ENCODE peak calls at places on chromosomes 1 and 21, in eight cellular contexts. A, H, U, B, L, Q, N and W are unnamed samples.

GRCh38 chr1:168709896-168710305 is 19.1 kb downstream of the DPT start:
- DNase-seq in A (no peak), H (no peak), U (no peak), B (peak; percentile 90), L (no peak), Q (no peak), N (no peak), W (no peak)

GRCh38 chr1:30733520-30733919 is 10.1 kb upstream of the MATN1 start:
- DNase-seq in A (no peak), H (no peak), U (no peak), B (no peak), L (no peak), Q (no peak), N (no peak), W (no peak)

GRCh38 chr1:22877112-22877915 is 95.4 kb downstream of the LACTBL1 start:
- DNase-seq in A (no peak), H (no peak), U (peak; percentile 0), B (no peak), L (no peak), Q (no peak), N (no peak), W (no peak)

GRCh38 chr1:9200441-9200840 is 34.1 kb upstream of the H6PD start:
- DNase-seq in A (no peak), H (no peak), U (no peak), B (no peak), L (no peak), Q (no peak), N (no peak), W (no peak)

GRCh38 chr21:37855568-37856391 is 60.5 kb downstream of the KCNJ6 start:
- DNase-seq in A (no peak), H (no peak), U (no peak), B (no peak), L (peak; percentile 29), Q (no peak), N (no peak), W (no peak)

GRCh38 chr1:3531928-3532327 is 77.5 kb downstream of the ARHGEF16 start:
- DNase-seq in A (no peak), H (no peak), U (no peak), B (no peak), L (no peak), Q (no peak), N (no peak), W (no peak)

GRCh38 chr1:24727490-24728214 is 17.6 kb upstream of the CLIC4 start:
- DNase-seq in A (no peak), H (no peak), U (no peak), B (no peak), L (peak; percentile 49), Q (peak; percentile 80), N (no peak), W (no peak)

GRCh38 chr1:96387785-96388184 is 333.8 kb upstream of the PTBP2 start:
- DNase-seq in A (no peak), H (no peak), U (no peak), B (peak; percentile 74), L (no peak), Q (no peak), N (no peak), W (no peak)

GRCh38 chr21:28447453-28447852 is 545.2 kb downstream of the LTN1 start:
- DNase-seq in A (no peak), H (no peak), U (no peak), B (no peak), L (no peak), Q (no peak), N (no peak), W (no peak)

GRCh38 chr1:72845981-72846380 is 563.6 kb upstream of the NEGR1 start:
- DNase-seq in A (no peak), H (no peak), U (no peak), B (no peak), L (no peak), Q (no peak), N (no peak), W (no peak)

GRCh38 chr1:62515055-62515454 is 78.2 kb downstream of the USP1 start:
- DNase-seq in A (no peak), H (no peak), U (no peak), B (no peak), L (no peak), Q (no peak), N (no peak), W (no peak)

GRCh38 chr21:16248705-16249104 is 518.9 kb downstream of the USP25 start:
- DNase-seq in A (no peak), H (no peak), U (no peak), B (no peak), L (no peak), Q (no peak), N (no peak), W (no peak)

GRCh38 chr1:2202843-2203601 is 8.4 kb upstream of the FAAP20 start:
- DNase-seq in A (no peak), H (no peak), U (no peak), B (no peak), L (no peak), Q (no peak), N (no peak), W (no peak)

GRCh38 chr1:192131914-192132313 is 26.3 kb upstream of the RGS18 start:
- DNase-seq in A (no peak), H (no peak), U (no peak), B (no peak), L (no peak), Q (no peak), N (no peak), W (no peak)

GRCh38 chr1:21861602-21862429 is 49.8 kb downstream of the LDLRAD2 start:
- DNase-seq in A (no peak), H (no peak), U (no peak), B (no peak), L (peak; percentile 44), Q (no peak), N (no peak), W (no peak)

GRCh38 chr1:203126151-203126865 is 1.2 kb upstream of the ADORA1 start:
- DNase-seq in A (no peak), H (peak; percentile 44), U (no peak), B (no peak), L (no peak), Q (no peak), N (no peak), W (no peak)

GRCh38 chr1:206909167-206909882 is 12.1 kb downstream of the IL24 start:
- DNase-seq in A (peak; percentile 90), H (no peak), U (no peak), B (no peak), L (no peak), Q (peak; percentile 39), N (no peak), W (peak; percentile 47)

GRCh38 chr1:38786040-38786436 is 73.5 kb downstream of the RRAGC start:
- DNase-seq in A (no peak), H (no peak), U (no peak), B (no peak), L (no peak), Q (no peak), N (no peak), W (no peak)

GRCh38 chr1:156859523-156860112 is 701 bp upstream of the INSRR start:
- DNase-seq in A (no peak), H (no peak), U (no peak), B (no peak), L (no peak), Q (peak; percentile 32), N (no peak), W (no peak)

GRCh38 chr1:187517508-187517907 is 688.8 kb downstream of the PLA2G4A start:
- DNase-seq in A (no peak), H (no peak), U (peak; percentile 89), B (no peak), L (no peak), Q (no peak), N (no peak), W (no peak)

GRCh38 chr1:60765204-60765603 is 317.2 kb upstream of the NFIA start:
- DNase-seq in A (peak; percentile 18), H (no peak), U (peak; percentile 8), B (peak; percentile 1), L (peak; percentile 7), Q (no peak), N (no peak), W (no peak)

GRCh38 chr1:229714964-229715603 is 89.0 kb downstream of the URB2 start:
- DNase-seq in A (peak; percentile 86), H (peak; percentile 67), U (no peak), B (no peak), L (no peak), Q (no peak), N (peak; percentile 14), W (no peak)

GRCh38 chr1:155176544-155177071 is 3.0 kb downstream of the TRIM46 start:
- DNase-seq in A (peak; percentile 90), H (peak; percentile 95), U (peak; percentile 88), B (no peak), L (no peak), Q (peak; percentile 81), N (peak; percentile 75), W (peak; percentile 70)

GRCh38 chr1:240803151-240803550 is 191.2 kb upstream of the GREM2 start:
- DNase-seq in A (no peak), H (no peak), U (peak; percentile 28), B (no peak), L (no peak), Q (no peak), N (no peak), W (no peak)

GRCh38 chr1:94396356-94396755 is 21.8 kb upstream of the ABCD3 start:
- DNase-seq in A (no peak), H (no peak), U (no peak), B (no peak), L (no peak), Q (no peak), N (no peak), W (peak; percentile 7)

GRCh38 chr1:99606306-99606705 is 39.6 kb upstream of the PALMD start:
- DNase-seq in A (no peak), H (no peak), U (no peak), B (no peak), L (no peak), Q (no peak), N (no peak), W (no peak)

GRCh38 chr1:171084879-171085278 is 5.8 kb upstream of the FMO3 start:
- DNase-seq in A (no peak), H (no peak), U (no peak), B (no peak), L (no peak), Q (no peak), N (no peak), W (no peak)

GRCh38 chr1:211606914-211607751 is 28.2 kb upstream of the SLC30A1 start:
- DNase-seq in A (no peak), H (peak; percentile 60), U (no peak), B (no peak), L (no peak), Q (no peak), N (no peak), W (no peak)

GRCh38 chr1:23442751-23443150 is 18.2 kb upstream of the TCEA3 start:
- DNase-seq in A (no peak), H (no peak), U (no peak), B (no peak), L (no peak), Q (no peak), N (no peak), W (no peak)

GRCh38 chr1:3393024-3393986 is 61.2 kb upstream of the ARHGEF16 start:
- DNase-seq in A (no peak), H (no peak), U (no peak), B (no peak), L (no peak), Q (no peak), N (no peak), W (no peak)

GRCh38 chr1:6188466-6188865 is 8.3 kb upstream of the CHD5 start:
- DNase-seq in A (no peak), H (no peak), U (no peak), B (no peak), L (peak; percentile 44), Q (no peak), N (no peak), W (no peak)

GRCh38 chr1:226149806-226150205 is 36.7 kb downstream of the ACBD3 start:
- DNase-seq in A (no peak), H (no peak), U (no peak), B (no peak), L (peak; percentile 5), Q (no peak), N (no peak), W (no peak)

GRCh38 chr1:89358287-89358893 is 5.5 kb upstream of the GBP6 start:
- DNase-seq in A (peak; percentile 78), H (peak; percentile 93), U (peak; percentile 22), B (no peak), L (peak; percentile 31), Q (peak; percentile 77), N (peak; percentile 72), W (peak; percentile 82)

GRCh38 chr1:183970516-183971300 is 66.8 kb downstream of the COLGALT2 start:
- DNase-seq in A (no peak), H (no peak), U (no peak), B (no peak), L (no peak), Q (no peak), N (no peak), W (no peak)